ENCODE peak calls at places on chromosomes 6 and 20, in ten cellular contexts. One of them, this sample, is unnamed.

GRCh38 chr20:56604690-56605089 is 24.4 kb upstream of the TFAP2C start:
- DNase-seq in brain microvascular endothelial cell: no peak
- DNase-seq in A673: no peak
- DNase-seq in endodermal cell: no peak
- DNase-seq in heart left ventricle: no peak
- DNase-seq in pancreas: no peak
- DNase-seq in HCT116: no peak
- DNase-seq in H1: no peak
- DNase-seq in PC-3: no peak
- DNase-seq in coronary artery: no peak
- DNase-seq in this sample: no peak

GRCh38 chr6:82246802-82247633 is 526 bp downstream of the IBTK start:
- DNase-seq in brain microvascular endothelial cell: peak
- DNase-seq in A673: peak
- DNase-seq in endodermal cell: peak
- DNase-seq in heart left ventricle: peak
- DNase-seq in pancreas: peak
- DNase-seq in HCT116: peak
- DNase-seq in H1: no peak
- DNase-seq in PC-3: peak
- DNase-seq in coronary artery: no peak
- DNase-seq in this sample: peak

GRCh38 chr20:51042657-51043247 is 19.8 kb upstream of the KCNG1 start:
- DNase-seq in brain microvascular endothelial cell: no peak
- DNase-seq in A673: no peak
- DNase-seq in endodermal cell: peak
- DNase-seq in heart left ventricle: no peak
- DNase-seq in pancreas: no peak
- DNase-seq in HCT116: peak
- DNase-seq in H1: peak
- DNase-seq in PC-3: peak
- DNase-seq in coronary artery: no peak
- DNase-seq in this sample: no peak

GRCh38 chr6:1574083-1574761 is 35.5 kb upstream of the FOXC1 start:
- DNase-seq in brain microvascular endothelial cell: no peak
- DNase-seq in A673: no peak
- DNase-seq in endodermal cell: peak
- DNase-seq in heart left ventricle: no peak
- DNase-seq in pancreas: no peak
- DNase-seq in HCT116: no peak
- DNase-seq in H1: peak
- DNase-seq in PC-3: no peak
- DNase-seq in coronary artery: no peak
- DNase-seq in this sample: no peak

GRCh38 chr6:78947529-78947928 is 80.2 kb downstream of the IRAK1BP1 start:
- DNase-seq in brain microvascular endothelial cell: peak
- DNase-seq in A673: no peak
- DNase-seq in endodermal cell: no peak
- DNase-seq in heart left ventricle: no peak
- DNase-seq in pancreas: no peak
- DNase-seq in HCT116: no peak
- DNase-seq in H1: no peak
- DNase-seq in PC-3: peak
- DNase-seq in coronary artery: no peak
- DNase-seq in this sample: no peak

GRCh38 chr6:109449789-109450673 is 5.5 kb downstream of the MICAL1 start:
- DNase-seq in brain microvascular endothelial cell: no peak
- DNase-seq in A673: no peak
- DNase-seq in endodermal cell: no peak
- DNase-seq in heart left ventricle: no peak
- DNase-seq in pancreas: no peak
- DNase-seq in HCT116: no peak
- DNase-seq in H1: no peak
- DNase-seq in PC-3: no peak
- DNase-seq in coronary artery: no peak
- DNase-seq in this sample: no peak

GRCh38 chr6:14426281-14426680 is 308.7 kb downstream of the CD83 start:
- DNase-seq in brain microvascular endothelial cell: no peak
- DNase-seq in A673: no peak
- DNase-seq in endodermal cell: no peak
- DNase-seq in heart left ventricle: no peak
- DNase-seq in pancreas: no peak
- DNase-seq in HCT116: no peak
- DNase-seq in H1: no peak
- DNase-seq in PC-3: no peak
- DNase-seq in coronary artery: no peak
- DNase-seq in this sample: no peak

GRCh38 chr20:2131366-2131765 is 29.7 kb downstream of the STK35 start:
- DNase-seq in brain microvascular endothelial cell: peak
- DNase-seq in A673: no peak
- DNase-seq in endodermal cell: no peak
- DNase-seq in heart left ventricle: no peak
- DNase-seq in pancreas: no peak
- DNase-seq in HCT116: peak
- DNase-seq in H1: no peak
- DNase-seq in PC-3: peak
- DNase-seq in coronary artery: no peak
- DNase-seq in this sample: no peak

GRCh38 chr6:162637317-162637716 is 90.2 kb downstream of the PRKN start:
- DNase-seq in brain microvascular endothelial cell: no peak
- DNase-seq in A673: no peak
- DNase-seq in endodermal cell: no peak
- DNase-seq in heart left ventricle: no peak
- DNase-seq in pancreas: no peak
- DNase-seq in HCT116: no peak
- DNase-seq in H1: no peak
- DNase-seq in PC-3: no peak
- DNase-seq in coronary artery: no peak
- DNase-seq in this sample: no peak

GRCh38 chr20:407097-407952 is 774 bp upstream of the RBCK1 start:
- DNase-seq in brain microvascular endothelial cell: peak
- DNase-seq in A673: peak
- DNase-seq in endodermal cell: peak
- DNase-seq in heart left ventricle: peak
- DNase-seq in pancreas: peak
- DNase-seq in HCT116: peak
- DNase-seq in H1: peak
- DNase-seq in PC-3: peak
- DNase-seq in coronary artery: peak
- DNase-seq in this sample: peak

GRCh38 chr6:139474145-139475108 is 100.0 kb upstream of the CITED2 start:
- DNase-seq in brain microvascular endothelial cell: no peak
- DNase-seq in A673: peak
- DNase-seq in endodermal cell: peak
- DNase-seq in heart left ventricle: no peak
- DNase-seq in pancreas: no peak
- DNase-seq in HCT116: no peak
- DNase-seq in H1: no peak
- DNase-seq in PC-3: no peak
- DNase-seq in coronary artery: no peak
- DNase-seq in this sample: no peak

GRCh38 chr6:38239719-38240451 is 399.8 kb downstream of the BTBD9 start:
- DNase-seq in brain microvascular endothelial cell: no peak
- DNase-seq in A673: no peak
- DNase-seq in endodermal cell: peak
- DNase-seq in heart left ventricle: no peak
- DNase-seq in pancreas: no peak
- DNase-seq in HCT116: no peak
- DNase-seq in H1: no peak
- DNase-seq in PC-3: peak
- DNase-seq in coronary artery: no peak
- DNase-seq in this sample: no peak

GRCh38 chr20:3330046-3330741 is 77.3 kb downstream of the DNAAF9 start:
- DNase-seq in brain microvascular endothelial cell: no peak
- DNase-seq in A673: peak
- DNase-seq in endodermal cell: no peak
- DNase-seq in heart left ventricle: no peak
- DNase-seq in pancreas: no peak
- DNase-seq in HCT116: no peak
- DNase-seq in H1: no peak
- DNase-seq in PC-3: peak
- DNase-seq in coronary artery: no peak
- DNase-seq in this sample: no peak

GRCh38 chr6:144725731-144726522 is 440.8 kb downstream of the UTRN start:
- DNase-seq in brain microvascular endothelial cell: no peak
- DNase-seq in A673: no peak
- DNase-seq in endodermal cell: no peak
- DNase-seq in heart left ventricle: peak
- DNase-seq in pancreas: no peak
- DNase-seq in HCT116: no peak
- DNase-seq in H1: no peak
- DNase-seq in PC-3: peak
- DNase-seq in coronary artery: no peak
- DNase-seq in this sample: no peak
- H3K27ac ChIP-seq in brain microvascular endothelial cell: no peak
- H3K27ac ChIP-seq in A673: no peak
- H3K27ac ChIP-seq in endodermal cell: no peak
- H3K27ac ChIP-seq in heart left ventricle: no peak
- H3K27ac ChIP-seq in pancreas: no peak
- H3K27ac ChIP-seq in HCT116: no peak
- H3K27ac ChIP-seq in H1: no peak
- H3K27ac ChIP-seq in PC-3: no peak
- H3K27ac ChIP-seq in coronary artery: no peak
- H3K27ac ChIP-seq in this sample: no peak

GRCh38 chr6:75350156-75350555 is 65.6 kb upstream of the TMEM30A start:
- DNase-seq in brain microvascular endothelial cell: no peak
- DNase-seq in A673: no peak
- DNase-seq in endodermal cell: no peak
- DNase-seq in heart left ventricle: no peak
- DNase-seq in pancreas: no peak
- DNase-seq in HCT116: no peak
- DNase-seq in H1: no peak
- DNase-seq in PC-3: no peak
- DNase-seq in coronary artery: no peak
- DNase-seq in this sample: no peak

GRCh38 chr6:75349262-75349984 is 64.8 kb upstream of the TMEM30A start:
- DNase-seq in brain microvascular endothelial cell: peak
- DNase-seq in A673: peak
- DNase-seq in endodermal cell: peak
- DNase-seq in heart left ventricle: peak
- DNase-seq in pancreas: peak
- DNase-seq in HCT116: no peak
- DNase-seq in H1: peak
- DNase-seq in PC-3: no peak
- DNase-seq in coronary artery: no peak
- DNase-seq in this sample: peak

GRCh38 chr6:75350808-75351207 is 66.2 kb upstream of the TMEM30A start:
- DNase-seq in brain microvascular endothelial cell: no peak
- DNase-seq in A673: no peak
- DNase-seq in endodermal cell: no peak
- DNase-seq in heart left ventricle: no peak
- DNase-seq in pancreas: no peak
- DNase-seq in HCT116: no peak
- DNase-seq in H1: no peak
- DNase-seq in PC-3: no peak
- DNase-seq in coronary artery: no peak
- DNase-seq in this sample: no peak

GRCh38 chr6:75347797-75348610 is 63.4 kb upstream of the TMEM30A start:
- DNase-seq in brain microvascular endothelial cell: no peak
- DNase-seq in A673: no peak
- DNase-seq in endodermal cell: no peak
- DNase-seq in heart left ventricle: no peak
- DNase-seq in pancreas: no peak
- DNase-seq in HCT116: no peak
- DNase-seq in H1: no peak
- DNase-seq in PC-3: no peak
- DNase-seq in coronary artery: no peak
- DNase-seq in this sample: no peak

DNA sequence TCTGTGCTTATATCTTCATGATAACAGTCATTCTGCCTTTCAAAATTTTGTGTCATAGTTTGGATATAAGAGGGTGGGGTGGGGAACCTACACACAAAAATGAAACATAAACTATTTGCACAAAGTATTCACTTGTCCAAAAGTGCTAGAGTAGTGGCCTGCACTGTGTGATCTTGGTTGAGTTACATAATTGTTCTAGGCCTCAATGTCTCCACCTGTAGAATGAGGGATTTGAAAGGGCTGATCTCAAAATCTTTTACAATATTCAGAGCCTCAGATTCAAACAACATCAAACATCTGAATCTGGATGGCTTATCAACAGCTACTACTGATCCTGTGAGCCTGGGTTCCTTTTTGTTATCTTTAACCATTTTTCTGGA is 64.3 kb upstream of the TMEM30A start:
- DNase-seq in brain microvascular endothelial cell: no peak
- DNase-seq in A673: no peak
- DNase-seq in endodermal cell: no peak
- DNase-seq in heart left ventricle: no peak
- DNase-seq in pancreas: no peak
- DNase-seq in HCT116: no peak
- DNase-seq in H1: no peak
- DNase-seq in PC-3: no peak
- DNase-seq in coronary artery: no peak
- DNase-seq in this sample: no peak
- H3K4me3 ChIP-seq in brain microvascular endothelial cell: no peak
- H3K4me3 ChIP-seq in A673: peak
- H3K4me3 ChIP-seq in endodermal cell: peak
- H3K4me3 ChIP-seq in heart left ventricle: peak
- H3K4me3 ChIP-seq in pancreas: no peak
- H3K4me3 ChIP-seq in HCT116: no peak
- H3K4me3 ChIP-seq in H1: peak
- H3K4me3 ChIP-seq in PC-3: no peak
- H3K4me3 ChIP-seq in coronary artery: peak
- H3K4me3 ChIP-seq in this sample: peak

DNA sequence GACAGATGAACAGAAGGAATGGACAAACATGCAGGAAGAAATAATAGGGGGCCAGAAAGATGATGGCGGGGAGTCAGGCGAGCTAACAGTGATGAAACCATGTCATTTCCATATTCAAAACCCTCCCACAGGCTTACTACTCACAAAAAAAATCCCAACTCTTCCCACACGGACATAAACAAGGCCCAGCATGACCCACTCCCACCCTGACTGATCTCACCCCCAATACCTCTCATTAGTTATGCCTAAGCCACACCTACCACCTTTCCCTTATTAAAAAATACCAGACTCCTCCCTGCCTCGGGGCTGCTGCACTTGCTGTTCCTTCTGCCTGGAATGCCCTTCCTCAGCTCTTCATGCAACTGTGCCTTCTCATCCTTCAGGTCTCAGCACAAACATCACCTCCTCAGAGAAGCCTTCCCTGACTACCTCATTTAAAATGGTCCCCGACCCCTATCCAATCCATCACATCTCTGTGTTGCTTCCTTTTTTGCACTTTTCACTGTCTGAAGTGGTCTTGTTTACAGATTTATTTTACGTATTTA is 145.8 kb downstream of the PREX1 start:
- DNase-seq in brain microvascular endothelial cell: no peak
- DNase-seq in A673: no peak
- DNase-seq in endodermal cell: no peak
- DNase-seq in heart left ventricle: no peak
- DNase-seq in pancreas: no peak
- DNase-seq in HCT116: no peak
- DNase-seq in H1: no peak
- DNase-seq in PC-3: no peak
- DNase-seq in coronary artery: no peak
- DNase-seq in this sample: no peak
- H3K27ac ChIP-seq in brain microvascular endothelial cell: no peak
- H3K27ac ChIP-seq in A673: peak
- H3K27ac ChIP-seq in endodermal cell: peak
- H3K27ac ChIP-seq in heart left ventricle: peak
- H3K27ac ChIP-seq in pancreas: peak
- H3K27ac ChIP-seq in HCT116: peak
- H3K27ac ChIP-seq in H1: peak
- H3K27ac ChIP-seq in PC-3: no peak
- H3K27ac ChIP-seq in coronary artery: peak
- H3K27ac ChIP-seq in this sample: peak

GRCh38 chr6:26502169-26502568 is 2.1 kb downstream of the BTN1A1 start:
- DNase-seq in brain microvascular endothelial cell: no peak
- DNase-seq in A673: no peak
- DNase-seq in endodermal cell: no peak
- DNase-seq in heart left ventricle: no peak
- DNase-seq in pancreas: no peak
- DNase-seq in HCT116: no peak
- DNase-seq in H1: no peak
- DNase-seq in PC-3: peak
- DNase-seq in coronary artery: no peak
- DNase-seq in this sample: peak
- H3K4me3 ChIP-seq in brain microvascular endothelial cell: no peak
- H3K4me3 ChIP-seq in A673: no peak
- H3K4me3 ChIP-seq in endodermal cell: peak
- H3K4me3 ChIP-seq in heart left ventricle: peak
- H3K4me3 ChIP-seq in pancreas: no peak
- H3K4me3 ChIP-seq in HCT116: no peak
- H3K4me3 ChIP-seq in H1: peak
- H3K4me3 ChIP-seq in PC-3: no peak
- H3K4me3 ChIP-seq in coronary artery: peak
- H3K4me3 ChIP-seq in this sample: no peak